ENCODE peak calls at places on chromosome 6, in four cellular contexts. N is tibial artery; Z is right lobe of liver; P is CD8-positive, alpha-beta memory T cell. S is an unnamed sample.
A peak's percentile ranks its signal among the peaks of the same experiment; 100 is the strongest.

GRCh38 chr6:166572370-166573261 is 13.9 kb downstream of the RAMACL start:
- DNase-seq in N (no peak), Z (peak; percentile 37), P (no peak), S (no peak)

GRCh38 chr6:163414367-163415175 is at the start of gene QKI:
- DNase-seq in N (peak; percentile 93), Z (peak; percentile 94), P (peak; percentile 80), S (peak; percentile 80)

GRCh38 chr6:6246539-6246938 is 73.9 kb downstream of the F13A1 start:
- DNase-seq in N (no peak), Z (no peak), P (no peak), S (peak; percentile 92)

GRCh38 chr6:36979343-36979742 is 6.7 kb downstream of the MTCH1 start:
- DNase-seq in N (no peak), Z (peak; percentile 54), P (no peak), S (peak; percentile 36)

GRCh38 chr6:169646906-169647567 is 54.8 kb downstream of the WDR27 start:
- DNase-seq in N (no peak), Z (peak; percentile 18), P (no peak), S (no peak)

GRCh38 chr6:14365393-14365792 is 247.8 kb downstream of the CD83 start:
- DNase-seq in N (no peak), Z (no peak), P (no peak), S (no peak)

GRCh38 chr6:158630944-158631616 is 13.5 kb downstream of the DYNLT1 start:
- DNase-seq in N (peak; percentile 98), Z (peak; percentile 46), P (no peak), S (no peak)

GRCh38 chr6:156840606-156841005 is 63.4 kb downstream of the ARID1B start:
- DNase-seq in N (no peak), Z (no peak), P (no peak), S (no peak)

GRCh38 chr6:27518881-27519795 is 46.2 kb upstream of the ZNF184 start:
- DNase-seq in N (peak; percentile 76), Z (peak; percentile 56), P (peak; percentile 58), S (peak; percentile 92)

GRCh38 chr6:167644404-167645132 is 182.1 kb upstream of the AFDN start:
- DNase-seq in N (no peak), Z (no peak), P (no peak), S (peak; percentile 18)
- H3K4me3 ChIP-seq in N (no peak overlapping the region), Z (no peak overlapping the region), P (no peak overlapping the region), S (no peak overlapping the region)

DNA sequence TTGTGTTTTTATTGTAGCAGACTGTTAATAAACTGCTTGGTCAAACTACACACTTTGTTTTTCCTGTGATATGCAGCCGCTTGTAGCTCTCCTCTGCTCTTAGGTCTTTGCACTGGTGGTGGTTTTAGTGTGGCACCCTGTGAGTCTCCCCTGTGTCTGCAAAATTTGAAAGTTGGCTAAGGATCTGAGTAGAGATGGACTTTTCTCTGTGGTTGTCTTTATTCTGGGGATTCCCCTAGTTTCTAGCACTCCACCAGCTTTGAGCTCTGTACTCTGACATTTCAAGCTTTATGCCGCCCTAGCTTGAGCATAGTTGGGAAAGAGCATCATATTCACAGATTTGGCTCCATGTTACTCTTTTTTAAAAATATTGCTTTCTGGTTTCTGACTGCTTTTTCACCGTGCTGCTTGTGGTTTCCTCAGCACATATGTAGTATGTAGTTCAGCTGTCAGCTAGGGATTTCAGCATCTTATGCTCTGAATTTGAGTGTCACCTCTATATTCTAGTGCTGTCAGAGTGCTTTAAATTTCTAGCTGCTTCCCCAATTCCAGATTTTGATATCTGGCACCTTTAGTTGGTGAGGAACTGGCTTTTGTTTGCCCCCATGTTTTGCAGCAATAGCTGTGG is 25.4 kb downstream of the CDYL start:
- DNase-seq in N (no peak), Z (no peak), P (no peak), S (no peak)
- H3K9me3 ChIP-seq in N (peaks cover 7% of the 10 kb centered on the region), Z (no peaks in the 10 kb centered on the region), P (no peaks in the 10 kb centered on the region), S (no peaks in the 10 kb centered on the region)

DNA sequence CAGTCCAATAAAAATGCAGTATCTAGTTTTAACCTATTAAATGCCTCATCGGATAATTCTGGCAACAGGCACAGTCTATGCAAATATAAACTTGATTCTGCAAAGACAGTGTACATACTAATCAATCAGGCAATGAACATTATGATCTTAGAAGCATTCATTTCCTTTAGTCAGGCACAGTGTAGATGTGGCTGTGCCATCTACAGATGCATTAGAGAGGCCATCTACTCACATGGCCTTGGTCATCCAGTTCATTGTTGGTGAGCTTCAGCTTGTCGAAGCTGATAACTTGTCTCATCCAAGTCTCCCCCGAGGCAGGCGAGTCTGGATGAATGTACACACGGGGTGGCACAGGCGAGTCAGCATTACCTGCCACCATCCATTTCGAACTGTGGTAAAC is 7.9 kb downstream of the TBX18 start:
- DNase-seq in N (no peak), Z (no peak), P (no peak), S (no peak)
- H3K4me3 ChIP-seq in N (peak overlapping the region; percentile 98), Z (no peak overlapping the region), P (no peak overlapping the region), S (no peak overlapping the region)

DNA sequence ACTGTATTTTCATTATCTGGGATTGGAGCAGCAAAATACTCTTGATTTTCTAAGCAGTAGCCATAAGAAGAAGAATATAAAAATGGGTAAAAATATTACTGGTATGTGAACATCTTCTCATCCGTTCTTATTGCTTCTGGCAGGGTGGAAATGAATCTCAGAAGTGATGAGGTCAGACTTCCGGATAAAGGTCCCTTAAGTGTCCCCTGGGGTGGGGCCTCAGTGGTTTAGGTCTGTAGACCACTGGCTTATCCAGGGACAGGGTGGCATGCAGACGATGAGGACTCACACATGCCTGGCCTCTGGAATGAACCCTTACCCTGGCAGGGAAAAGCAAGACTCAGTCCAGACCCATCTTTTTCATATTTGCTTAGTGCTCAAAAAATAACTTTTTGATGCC is 143.3 kb downstream of the UST start:
- DNase-seq in N (no peak), Z (no peak), P (no peak), S (no peak)
- H3K9me3 ChIP-seq in N (no peaks in the 10 kb centered on the region), Z (no peaks in the 10 kb centered on the region), P (no peaks in the 10 kb centered on the region), S (no peaks in the 10 kb centered on the region)

GRCh38 chr6:136593748-136594490 is 43.7 kb upstream of the MAP7 start:
- DNase-seq in N (no peak), Z (no peak), P (peak; percentile 41), S (peak; percentile 78)
- H3K4me3 ChIP-seq in N (no peak overlapping the region), Z (no peak overlapping the region), P (peak overlapping the region; percentile 13), S (no peak overlapping the region)

DNA sequence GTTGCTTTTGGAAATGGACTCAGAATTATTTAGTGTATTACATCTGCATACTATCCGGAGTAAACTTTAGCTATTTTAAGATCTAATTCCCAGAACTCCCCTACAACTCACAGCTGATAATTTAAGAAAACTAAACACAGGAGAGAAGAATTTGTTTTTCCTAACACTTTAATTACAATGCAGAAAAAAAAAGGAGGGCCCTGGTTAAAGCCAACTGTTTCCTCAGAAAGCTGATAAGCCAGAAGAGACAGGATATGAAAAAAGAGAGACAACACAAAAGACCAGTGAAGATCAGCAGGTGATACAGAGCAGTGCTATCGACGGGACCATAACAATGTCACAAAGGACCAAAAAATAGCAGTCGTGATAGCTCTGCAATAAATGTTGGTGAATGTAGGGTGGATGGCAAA is 5.8 kb downstream of the IFNGR1 start:
- DNase-seq in N (no peak), Z (no peak), P (no peak), S (no peak)
- H3K9me3 ChIP-seq in N (no peaks in the 10 kb centered on the region), Z (no peaks in the 10 kb centered on the region), P (no peaks in the 10 kb centered on the region), S (no peaks in the 10 kb centered on the region)